ENCODE peak calls at places on chromosomes 3 and 15, in eight cellular contexts. P is esophagus squamous epithelium; O is heart right ventricle; R is sigmoid colon; I is left lung; V is ovary; Z is GM23338; X is CD8-positive, alpha-beta T cell. E is an unnamed sample. For H3K4me1 and H3K36me3, the result is how much of the 10 kb centered on the place peaks cover.

GRCh38 chr3:158696618-158697017 is 24.2 kb upstream of the LXN start:
- DNase-seq in P (no peak), O (no peak), R (no peak), I (no peak), V (no peak), Z (no peak), X (no peak), E (no peak)

GRCh38 chr15:52872036-52872818 is 82.1 kb upstream of the ONECUT1 start:
- DNase-seq in P (no peak), O (no peak), R (no peak), I (no peak), V (no peak), Z (no peak), X (no peak), E (no peak)

GRCh38 chr3:20648921-20649381 is 462.9 kb upstream of the SGO1 start:
- DNase-seq in P (no peak), O (no peak), R (no peak), I (no peak), V (no peak), Z (no peak), X (no peak), E (no peak)

GRCh38 chr15:35281515-35281914 is 196.4 kb upstream of the NANOGP8 start:
- DNase-seq in P (no peak), O (no peak), R (no peak), I (no peak), V (no peak), Z (no peak), X (no peak), E (no peak)

GRCh38 chr3:25155696-25156471 is 272.2 kb upstream of the RARB start:
- DNase-seq in P (no peak), O (no peak), R (no peak), I (no peak), V (no peak), Z (peak), X (no peak), E (no peak)

GRCh38 chr15:70281811-70282307 is 184.1 kb upstream of the TLE3 start:
- DNase-seq in P (no peak), O (no peak), R (no peak), I (no peak), V (no peak), Z (no peak), X (no peak), E (no peak)

GRCh38 chr3:174002543-174002942 is 605.0 kb downstream of the NLGN1 start:
- DNase-seq in P (no peak), O (no peak), R (no peak), I (no peak), V (no peak), Z (peak), X (no peak), E (no peak)

GRCh38 chr15:70559223-70559823 is 204.0 kb downstream of the UACA start:
- DNase-seq in P (peak), O (peak), R (no peak), I (no peak), V (no peak), Z (no peak), X (peak), E (peak)

GRCh38 chr3:123448503-123449091 is at the start of gene ADCY5:
- DNase-seq in P (no peak), O (peak), R (no peak), I (peak), V (peak), Z (peak), X (no peak), E (peak)

GRCh38 chr3:68945231-68945630 is 12.9 kb upstream of the TAFA4 start:
- DNase-seq in P (no peak), O (no peak), R (no peak), I (no peak), V (no peak), Z (no peak), X (no peak), E (no peak)

GRCh38 chr15:90154861-90155626 is 46.1 kb upstream of the SEMA4B start:
- DNase-seq in P (no peak), O (no peak), R (peak), I (no peak), V (no peak), Z (no peak), X (no peak), E (no peak)

DNA sequence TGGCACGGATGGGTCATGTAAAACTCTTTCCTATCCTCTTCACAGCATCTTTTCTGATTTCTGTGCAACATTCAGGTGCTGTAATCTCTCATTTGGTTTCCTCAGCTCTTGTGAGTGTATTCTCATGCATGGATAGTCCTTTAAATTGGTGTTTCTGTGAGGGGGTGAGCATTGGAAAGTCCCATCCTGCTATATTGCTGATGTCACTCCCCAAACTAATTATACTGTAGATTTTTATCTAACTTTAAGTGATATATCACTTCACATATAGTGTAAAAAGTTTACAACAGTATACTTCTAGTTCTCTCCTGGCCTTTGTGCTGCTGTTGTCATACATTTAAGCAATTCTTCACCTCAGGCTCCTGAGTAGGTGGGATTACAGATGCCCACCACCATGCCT is 102.7 kb downstream of the GLDN start:
- DNase-seq in P (no peak), O (no peak), R (no peak), I (no peak), V (no peak), Z (no peak), X (no peak), E (no peak)
- H3K4me1 ChIP-seq in P (under half), O (under half), R (under half), I (under half), V (under half), Z (under half), X (under half), E (under half)

GRCh38 chr15:38576837-38577236 is 12.2 kb upstream of the RASGRP1 start:
- DNase-seq in P (no peak), O (no peak), R (no peak), I (no peak), V (no peak), Z (no peak), X (no peak), E (no peak)
- TF ChIP-seq CTCF in P (no peak), O (no peak), R (no peak), I (no peak), V (no peak), Z (no peak), X (no peak), E (no peak)

DNA sequence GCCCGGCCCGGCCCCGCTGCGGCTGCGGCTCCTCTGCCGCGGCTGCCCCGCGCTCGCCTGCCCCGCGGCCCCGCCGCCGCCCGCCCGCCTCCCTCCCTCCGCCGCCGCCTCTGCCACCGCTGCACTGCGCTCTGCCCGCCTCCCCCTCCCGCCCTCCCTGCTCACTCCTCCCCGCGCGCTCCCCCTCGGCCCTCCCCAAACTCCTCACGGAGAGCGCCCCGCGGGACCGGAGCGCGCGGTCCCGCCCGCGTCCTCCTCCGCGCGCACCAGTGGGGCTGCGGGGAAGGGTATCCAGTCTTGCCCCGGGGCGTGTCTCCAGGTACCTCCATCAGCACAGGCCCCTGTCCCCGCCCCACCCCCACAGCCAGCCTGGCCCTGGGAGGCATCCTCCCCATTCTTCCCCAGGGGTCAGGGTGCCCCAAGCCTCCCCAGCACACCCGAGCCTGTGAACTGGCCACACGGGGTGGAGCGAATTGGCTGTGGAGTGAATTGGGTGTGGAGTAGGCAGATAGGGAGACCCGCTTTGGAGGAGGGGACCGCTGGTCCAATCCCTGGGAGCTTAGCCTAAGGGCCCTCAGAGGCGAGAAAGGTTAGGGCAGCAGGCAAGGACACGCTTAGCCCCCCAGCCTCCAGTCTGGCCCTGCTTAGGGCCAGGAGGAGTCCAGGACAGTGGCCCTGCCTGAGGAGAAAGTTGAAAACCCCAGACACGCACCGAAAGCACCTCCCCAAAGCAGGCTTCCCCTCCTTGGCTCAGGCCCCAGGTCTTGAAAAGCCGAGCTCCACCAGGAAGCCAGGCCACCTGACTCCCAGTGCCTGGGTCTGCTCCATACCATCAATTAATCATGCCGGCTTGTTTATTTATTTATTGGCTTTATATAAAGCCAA is 107.8 kb upstream of the SLC6A11 start:
- DNase-seq in P (no peak), O (no peak), R (no peak), I (no peak), V (no peak), Z (peak), X (no peak), E (no peak)
- H3K36me3 ChIP-seq in P (under half), O (under half), R (under half), I (under half), V (under half), Z (under half), X (under half), E (under half)

GRCh38 chr15:101189341-101189679 is 62.5 kb downstream of the CHSY1 start:
- DNase-seq in P (no peak), O (no peak), R (no peak), I (no peak), V (no peak), Z (no peak), X (no peak), E (no peak)
- H3K4me1 ChIP-seq in P (under half), O (half or more), R (under half), I (under half), V (under half), Z (under half), X (under half), E (under half)

GRCh38 chr3:94336076-94336741 is 273.3 kb downstream of the NSUN3 start:
- DNase-seq in P (no peak), O (no peak), R (no peak), I (no peak), V (no peak), Z (peak), X (no peak), E (no peak)
- TF ChIP-seq CTCF in P (peak), O (no peak), R (no peak), I (peak), V (no peak), Z (peak), X (no peak), E (peak)

GRCh38 chr3:108024146-108024836 is 66.5 kb downstream of the CD47 start:
- DNase-seq in P (no peak), O (no peak), R (no peak), I (no peak), V (no peak), Z (no peak), X (no peak), E (no peak)

GRCh38 chr3:108031893-108032292 is 58.9 kb downstream of the CD47 start:
- DNase-seq in P (no peak), O (no peak), R (no peak), I (no peak), V (no peak), Z (no peak), X (no peak), E (no peak)

GRCh38 chr3:108030915-108031425 is 59.9 kb downstream of the CD47 start:
- DNase-seq in P (no peak), O (no peak), R (no peak), I (no peak), V (no peak), Z (no peak), X (no peak), E (no peak)

GRCh38 chr3:108029466-108029865 is 61.4 kb downstream of the CD47 start:
- DNase-seq in P (no peak), O (no peak), R (no peak), I (no peak), V (no peak), Z (no peak), X (no peak), E (no peak)
- H3K36me3 ChIP-seq in P (under half), O (under half), R (under half), I (under half), V (under half), Z (under half), X (under half), E (under half)

GRCh38 chr3:186950402-186951093 is 20.2 kb downstream of the ST6GAL1 start:
- DNase-seq in P (no peak), O (no peak), R (no peak), I (no peak), V (no peak), Z (no peak), X (no peak), E (no peak)

GRCh38 chr3:186951640-186952552 is 21.6 kb downstream of the ST6GAL1 start:
- DNase-seq in P (no peak), O (no peak), R (no peak), I (no peak), V (no peak), Z (no peak), X (no peak), E (no peak)

GRCh38 chr3:186949281-186949982 is 19.1 kb downstream of the ST6GAL1 start:
- DNase-seq in P (no peak), O (no peak), R (no peak), I (no peak), V (no peak), Z (no peak), X (no peak), E (no peak)

GRCh38 chr3:186955898-186956696 is 25.8 kb downstream of the ST6GAL1 start:
- DNase-seq in P (no peak), O (no peak), R (no peak), I (no peak), V (no peak), Z (no peak), X (no peak), E (no peak)

GRCh38 chr3:186953011-186953487 is 22.7 kb downstream of the ST6GAL1 start:
- DNase-seq in P (no peak), O (no peak), R (no peak), I (no peak), V (no peak), Z (no peak), X (no peak), E (no peak)
- H3K4me1 ChIP-seq in P (under half), O (half or more), R (under half), I (under half), V (under half), Z (under half), X (under half), E (under half)

GRCh38 chr3:112407214-112407887 is 74.4 kb downstream of the CD200 start:
- DNase-seq in P (no peak), O (no peak), R (no peak), I (no peak), V (no peak), Z (no peak), X (no peak), E (no peak)
- TF ChIP-seq CTCF in P (no peak), O (no peak), R (no peak), I (no peak), V (no peak), Z (no peak), X (no peak), E (no peak)

GRCh38 chr15:65559941-65560340 is 29.7 kb downstream of the HACD3 start:
- DNase-seq in P (no peak), O (no peak), R (no peak), I (no peak), V (no peak), Z (no peak), X (no peak), E (no peak)
- H3K36me3 ChIP-seq in P (under half), O (under half), R (under half), I (under half), V (under half), Z (half or more), X (under half), E (under half)

E was measured in kidney.